ENCODE peak calls at places on chromosomes 2 and 18, in four cellular contexts. B is astrocyte of the spinal cord, A is body of pancreas, I is fibroblast of lung. V is an unnamed sample.

GRCh38 chr2:64263315-64263714 is 119.1 kb upstream of the PELI1 start:
- DNase-seq in A (no peak), I (peak), B (peak), V (no peak)

GRCh38 chr2:52113338-52113737 is 1081.4 kb upstream of the NRXN1 start:
- DNase-seq in A (no peak), I (peak), B (no peak), V (no peak)

GRCh38 chr2:64217198-64217869 is 73.1 kb upstream of the PELI1 start:
- DNase-seq in B (no peak), A (no peak), I (no peak), V (no peak)

GRCh38 chr2:151907286-151907932 is 79.2 kb upstream of the ARL5A start:
- DNase-seq in B (no peak), A (no peak), I (no peak), V (no peak)

GRCh38 chr2:13114391-13114790 is 397.7 kb downstream of the TRIB2 start:
- DNase-seq in A (peak), I (peak), B (peak), V (peak)

GRCh38 chr2:138779451-138780440 is at the start of gene NXPH2:
- DNase-seq in B (no peak), I (peak), A (no peak), V (peak)

GRCh38 chr2:27762951-27763906 is 8.3 kb upstream of the MRPL33 start:
- DNase-seq in B (peak), I (peak), A (no peak), V (no peak)

GRCh38 chr2:10646153-10646552 is 43.6 kb downstream of the NOL10 start:
- DNase-seq in B (peak), A (no peak), I (peak), V (no peak)

GRCh38 chr18:22676423-22676822 is 256.7 kb upstream of the RBBP8 start:
- DNase-seq in I (no peak), A (no peak), B (no peak), V (no peak)

GRCh38 chr18:28112056-28112470 is 64.9 kb downstream of the CDH2 start:
- DNase-seq in B (peak), A (no peak), I (peak), V (no peak)
- H3K4me3 ChIP-seq in B (no peak), A (no peak), I (peak), V (no peak)

GRCh38 chr18:59717291-59717690 is 20.1 kb upstream of the CCBE1 start:
- DNase-seq in I (no peak), A (no peak), B (no peak), V (no peak)
- H3K4me3 ChIP-seq in I (no peak), A (no peak), B (no peak), V (no peak)

GRCh38 chr2:231396058-231396821 is 730 bp downstream of the B3GNT7 start:
- DNase-seq in I (no peak), B (no peak), A (no peak), V (no peak)

GRCh38 chr2:231398585-231398984 is 3.1 kb downstream of the B3GNT7 start:
- DNase-seq in B (no peak), I (no peak), A (no peak), V (no peak)

GRCh38 chr2:231395188-231396057 is at the start of gene B3GNT7:
- DNase-seq in A (peak), B (no peak), I (no peak), V (no peak)

GRCh38 chr2:231397928-231398294 is 2.4 kb downstream of the B3GNT7 start:
- DNase-seq in I (no peak), A (no peak), B (no peak), V (no peak)

DNA sequence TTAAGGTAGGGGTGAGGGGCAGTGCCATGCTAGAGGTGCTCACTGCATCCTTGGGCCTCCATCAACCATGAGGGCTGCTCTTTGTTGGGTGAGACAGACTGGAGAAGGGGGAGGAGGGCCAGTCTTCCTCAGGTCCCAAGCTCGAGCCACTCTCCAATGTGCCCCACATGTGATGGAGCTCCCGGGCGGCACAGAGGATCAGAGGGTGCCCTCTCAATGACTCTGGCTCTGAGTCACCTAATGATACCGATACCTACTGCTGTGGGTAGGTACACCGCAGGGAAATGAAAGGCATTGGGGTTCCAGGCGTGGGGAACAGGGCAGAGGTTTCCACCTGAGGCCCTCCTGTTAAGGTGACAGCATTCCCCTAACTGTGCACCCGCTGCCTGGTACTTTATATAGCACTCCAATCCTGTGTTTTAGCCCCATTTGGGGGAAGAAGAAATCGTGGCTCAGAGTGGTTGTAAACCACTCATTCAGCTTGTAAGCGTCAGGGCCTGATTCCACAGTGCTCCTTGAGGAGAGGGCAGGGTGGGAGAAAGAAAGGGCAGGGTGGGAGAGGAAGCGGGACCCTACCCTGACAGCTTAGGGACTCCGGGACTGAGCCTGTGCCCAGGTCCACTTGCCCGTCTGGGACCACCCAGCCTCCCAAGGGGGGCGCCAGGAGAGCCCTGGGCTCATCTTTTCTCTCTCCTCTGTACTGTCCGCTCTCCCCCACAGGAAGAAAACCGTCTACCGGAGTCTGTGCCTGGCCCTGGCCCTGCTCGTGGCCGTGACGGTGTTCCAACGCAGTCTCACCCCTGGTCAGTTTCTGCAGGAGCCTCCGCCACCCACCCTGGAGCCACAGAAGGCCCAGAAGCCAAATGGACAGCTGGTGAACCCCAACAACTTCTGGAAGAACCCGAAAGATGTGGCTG is 1.8 kb downstream of the B3GNT7 start:
- DNase-seq in A (no peak), I (no peak), B (no peak), V (no peak)
- H3K4me3 ChIP-seq in A (no peak), I (no peak), B (no peak), V (no peak)

GRCh38 chr2:45578056-45578843 is 32.8 kb downstream of the SRBD1 start:
- DNase-seq in A (no peak), I (peak), B (peak), V (peak)

GRCh38 chr2:45575881-45576280 is 35.2 kb downstream of the SRBD1 start:
- DNase-seq in A (no peak), B (no peak), I (no peak), V (no peak)

GRCh38 chr2:45582522-45582921 is 28.5 kb downstream of the SRBD1 start:
- DNase-seq in B (no peak), A (no peak), I (no peak), V (no peak)

GRCh38 chr2:45572979-45573378 is 38.1 kb downstream of the SRBD1 start:
- DNase-seq in B (no peak), A (no peak), I (no peak), V (no peak)

DNA sequence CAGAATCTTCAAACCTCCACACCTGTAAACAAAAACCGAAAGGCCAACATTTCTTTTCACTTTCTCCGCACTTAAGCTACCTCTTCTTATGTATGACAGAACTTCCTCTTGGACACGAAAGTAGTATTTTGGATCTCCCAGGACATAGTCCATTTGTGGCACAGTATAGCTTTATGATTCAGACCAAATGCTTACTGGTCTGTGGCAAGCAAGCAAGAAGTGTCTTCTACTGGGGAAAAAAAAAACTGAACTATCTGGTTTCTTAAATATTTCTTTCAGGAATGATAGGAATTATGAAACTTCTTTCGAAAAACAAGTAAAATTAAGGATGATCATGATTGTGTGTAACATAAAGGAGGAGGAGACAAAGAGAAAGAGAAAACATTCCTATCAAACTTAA is 33.6 kb downstream of the SRBD1 start:
- DNase-seq in A (no peak), B (no peak), I (peak), V (no peak)
- H3K4me3 ChIP-seq in A (no peak), B (no peak), I (no peak), V (no peak)